ENCODE peak calls at places on chromosomes 13 and 19, in five cellular contexts. K is endothelial cell, J is fibroblast of mammary gland, C is uterus, Z is astrocyte of the spinal cord. S is an unnamed sample.

GRCh38 chr13:106455777-106456176 is 79.7 kb downstream of the EFNB2 start:
- DNase-seq in K (no peak), C (no peak), Z (peak), J (no peak), S (no peak)

GRCh38 chr19:47209323-47210179 is 21.4 kb downstream of the BBC3 start:
- DNase-seq in J (no peak), K (no peak), C (no peak), Z (no peak), S (no peak)

GRCh38 chr19:33947565-33947964 is 150.9 kb downstream of the KCTD15 start:
- DNase-seq in C (no peak), Z (no peak), J (no peak), K (no peak), S (no peak)

GRCh38 chr19:30884146-30884812 is 465.0 kb downstream of the TSHZ3 start:
- DNase-seq in J (no peak), C (no peak), Z (no peak), K (no peak), S (no peak)

GRCh38 chr13:96229356-96229755 is 139.4 kb downstream of the HS6ST3 start:
- DNase-seq in C (no peak), Z (no peak), K (peak), J (peak), S (no peak)

GRCh38 chr19:5880604-5881078 is 10.3 kb upstream of the FUT5 start:
- DNase-seq in Z (peak), J (peak), C (peak), K (no peak), S (no peak)

GRCh38 chr19:48806818-48807589 is 3.8 kb downstream of the BCAT2 start:
- DNase-seq in Z (no peak), J (peak), C (no peak), K (peak), S (peak)

GRCh38 chr19:42274065-42274682 is 5.1 kb downstream of the CIC start:
- DNase-seq in K (no peak), J (no peak), Z (no peak), C (no peak), S (no peak)

GRCh38 chr13:36891752-36892151 is 28.3 kb downstream of the SMAD9 start:
- DNase-seq in Z (no peak), C (no peak), K (no peak), J (peak), S (no peak)

GRCh38 chr13:102693781-102694180 is 1.1 kb downstream of the METTL21C start:
- DNase-seq in C (no peak), Z (peak), K (no peak), J (peak), S (no peak)

GRCh38 chr19:46299004-46299509 is 2.2 kb downstream of the HIF3A start:
- DNase-seq in J (peak), C (peak), K (no peak), Z (peak), S (peak)

GRCh38 chr13:46031581-46032263 is 20.8 kb downstream of the ZC3H13 start:
- DNase-seq in C (no peak), J (peak), K (no peak), Z (no peak), S (no peak)

GRCh38 chr13:75101997-75102720 is 379.8 kb downstream of the TBC1D4 start:
- DNase-seq in K (no peak), J (peak), C (no peak), Z (peak), S (no peak)

GRCh38 chr13:24693862-24694471 is 13.8 kb downstream of the ATP12A start:
- DNase-seq in Z (peak), C (no peak), J (peak), K (peak), S (no peak)

GRCh38 chr13:24087611-24088235 is 72.8 kb upstream of the SPATA13 start:
- DNase-seq in K (no peak), C (no peak), Z (no peak), J (no peak), S (no peak)

GRCh38 chr19:19059837-19060611 is 3.8 kb upstream of the SLC25A42 start:
- DNase-seq in Z (no peak), C (no peak), J (no peak), K (no peak), S (no peak)

GRCh38 chr13:33017410-33017929 is 1.2 kb downstream of the KL start:
- DNase-seq in K (peak), J (peak), Z (peak), C (peak), S (no peak)

GRCh38 chr19:20482721-20483120 is 82.9 kb downstream of the ZNF737 start:
- DNase-seq in C (no peak), J (no peak), K (no peak), Z (no peak), S (no peak)

GRCh38 chr19:37997911-37998344 is 90.9 kb downstream of the SIPA1L3 start:
- DNase-seq in J (peak), Z (peak), K (no peak), C (no peak), S (no peak)

GRCh38 chr13:40048551-40048950 is 393.1 kb downstream of the COG6 start:
- DNase-seq in C (no peak), K (no peak), J (no peak), Z (no peak), S (no peak)

GRCh38 chr19:29745253-29745652 is 30.2 kb upstream of the C19orf12 start:
- DNase-seq in Z (no peak), C (no peak), J (no peak), K (peak), S (no peak)

GRCh38 chr13:84460989-84461388 is 578.7 kb upstream of the SLITRK1 start:
- DNase-seq in K (no peak), C (no peak), Z (no peak), J (no peak), S (no peak)

GRCh38 chr13:84455143-84455905 is 573.0 kb upstream of the SLITRK1 start:
- DNase-seq in C (no peak), J (no peak), Z (no peak), K (no peak), S (no peak)
- TF ChIP-seq CTCF in C (no peak), J (peak), Z (no peak), K (no peak), S (no peak)

DNA sequence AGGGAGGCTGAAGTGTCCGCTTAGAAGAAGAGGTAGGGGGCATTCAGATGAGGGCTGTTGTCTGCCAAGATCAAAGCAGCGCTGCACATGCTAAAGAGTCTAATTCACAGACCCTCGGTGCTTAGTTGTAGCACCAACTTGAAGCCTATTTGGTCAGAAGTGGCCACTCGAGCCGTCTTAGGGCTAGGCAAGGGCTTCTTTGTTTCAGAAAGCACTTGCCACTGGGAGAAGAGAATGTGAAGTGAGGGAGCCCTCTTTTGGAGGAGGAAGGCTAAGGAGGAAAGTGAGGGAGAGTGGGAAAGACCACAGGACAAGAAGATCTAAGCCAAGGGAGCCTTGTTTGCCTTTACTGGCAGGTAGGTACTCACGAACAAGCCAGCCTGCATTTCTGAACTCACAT is 313.4 kb upstream of the TMTC4 start:
- DNase-seq in K (peak), J (peak), C (no peak), Z (peak), S (no peak)
- TF ChIP-seq CTCF in K (no peak), J (peak), C (no peak), Z (peak), S (peak)

DNA sequence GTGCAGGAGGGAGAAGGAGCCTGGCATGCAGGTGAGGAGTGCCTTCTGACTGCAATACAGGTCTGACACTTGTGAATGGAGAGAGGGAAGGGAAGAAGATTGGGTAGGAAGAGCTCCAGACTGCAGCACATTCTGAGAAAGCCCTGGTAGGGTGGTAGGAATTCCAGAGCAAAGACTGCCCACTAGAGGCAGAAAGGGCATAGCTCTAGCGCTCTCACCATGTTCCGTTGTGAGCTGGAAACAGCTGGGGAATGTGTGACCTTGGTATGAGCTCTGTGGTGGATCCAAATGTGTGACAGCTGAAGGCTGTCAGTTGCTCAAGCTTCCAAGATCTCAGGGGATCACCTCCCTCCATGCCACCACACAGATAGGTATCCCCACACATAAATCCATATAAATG is 2.9 kb upstream of the MTUS2 start:
- DNase-seq in K (peak), J (no peak), Z (no peak), C (no peak), S (no peak)
- TF ChIP-seq CTCF in K (no peak), J (peak), Z (no peak), C (no peak), S (no peak)

DNA sequence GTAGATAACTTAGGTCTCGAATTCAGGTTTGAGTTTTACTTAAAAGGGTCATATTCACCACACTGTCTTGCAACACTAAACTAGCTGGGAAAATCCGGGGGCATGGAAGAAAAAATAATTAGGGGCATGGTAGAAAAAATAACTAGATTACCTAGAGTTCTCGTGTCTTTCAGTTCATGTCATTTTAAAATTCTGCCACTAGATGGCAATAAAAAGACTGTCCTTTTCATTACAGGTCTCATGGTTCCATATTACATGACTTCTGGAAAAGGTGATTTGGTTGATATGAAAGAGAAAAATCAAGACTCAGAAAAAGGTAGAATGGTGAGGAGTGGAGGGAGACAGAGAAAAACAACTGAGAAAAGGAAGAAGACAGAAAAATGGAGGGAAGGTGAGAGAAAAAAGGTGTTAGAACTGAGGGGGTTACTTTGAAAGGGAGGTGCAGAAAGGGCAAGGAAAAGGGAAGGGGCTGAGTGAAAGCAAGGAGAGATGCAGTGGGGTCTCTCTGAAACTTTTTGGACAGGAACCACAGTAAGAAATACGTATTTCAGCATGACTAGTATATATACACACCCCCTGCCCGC is 299.0 kb downstream of the KLF12 start:
- DNase-seq in K (no peak), Z (peak), C (no peak), J (peak), S (no peak)
- TF ChIP-seq CTCF in K (peak), Z (peak), C (peak), J (peak), S (peak)

DNA sequence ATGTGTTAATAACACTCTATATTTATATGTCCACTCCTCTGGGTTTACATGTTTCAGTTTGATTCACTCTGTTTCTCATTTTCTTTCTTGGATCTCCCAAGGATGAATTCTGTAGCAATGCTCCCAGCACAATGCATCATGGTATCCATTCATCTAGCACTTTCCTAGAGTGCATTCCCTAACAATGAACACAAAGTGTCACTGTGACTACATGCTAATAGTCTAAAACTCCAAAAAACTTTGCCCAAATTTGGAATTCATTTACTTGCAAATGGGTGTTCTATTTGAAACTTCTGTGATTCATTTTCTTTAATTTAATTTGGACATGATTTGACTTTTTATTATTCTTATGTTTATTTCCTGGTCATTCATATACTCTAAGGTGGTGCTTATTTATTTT is 286.3 kb downstream of the POU4F1 start:
- DNase-seq in J (no peak), Z (no peak), K (no peak), C (no peak), S (no peak)
- TF ChIP-seq CTCF in J (peak), Z (no peak), K (no peak), C (no peak), S (no peak)

DNA sequence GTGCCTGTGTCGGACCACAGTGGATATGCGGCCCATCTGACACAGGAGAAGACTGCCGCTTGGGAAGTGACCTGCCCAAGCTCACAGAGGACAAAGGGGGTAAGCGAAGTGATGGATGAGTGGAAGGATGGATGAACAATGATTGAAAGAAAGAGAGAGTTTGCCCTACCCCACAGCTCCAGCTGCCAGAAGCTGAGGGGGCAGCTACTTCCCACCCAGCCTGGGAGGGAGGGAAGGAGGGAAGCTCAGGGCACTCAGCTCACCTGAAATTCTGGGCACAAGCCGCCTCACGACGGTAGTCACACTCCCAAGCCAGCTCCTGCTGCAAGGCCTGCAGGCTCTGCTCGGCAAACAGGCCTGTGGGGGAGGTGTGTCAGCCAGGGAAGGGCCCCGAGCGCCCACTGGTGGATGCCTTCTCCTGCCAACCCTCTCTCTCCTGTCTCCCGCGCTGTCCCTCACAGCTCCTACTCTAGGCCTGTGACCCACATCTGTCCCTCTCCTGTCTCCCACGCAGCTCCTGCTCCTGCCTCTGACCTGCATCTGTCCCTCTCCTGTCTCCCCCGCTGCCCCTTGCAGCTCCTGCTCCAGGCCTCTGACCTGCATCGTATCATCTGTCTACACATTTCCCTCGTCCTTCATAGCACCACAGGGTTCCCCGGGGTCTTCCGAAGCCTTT is 12.0 kb upstream of the NUMBL start:
- DNase-seq in C (peak), J (no peak), K (peak), Z (peak), S (peak)
- TF ChIP-seq CTCF in C (peak), J (peak), K (peak), Z (peak), S (peak)

GRCh38 chr19:17511724-17512573 is 500 bp downstream of the PGLS start:
- DNase-seq in K (peak), C (peak), J (peak), Z (peak), S (peak)
- TF ChIP-seq CTCF in K (no peak), C (peak), J (peak), Z (no peak), S (peak)

GRCh38 chr19:35116085-35116801 is 620 bp downstream of the FXYD3 start:
- DNase-seq in Z (no peak), J (no peak), K (no peak), C (no peak), S (no peak)

GRCh38 chr19:35115538-35115951 is at the start of gene FXYD3:
- DNase-seq in C (no peak), Z (no peak), J (no peak), K (no peak), S (no peak)

GRCh38 chr19:35117017-35117570 is 1.5 kb downstream of the FXYD3 start:
- DNase-seq in Z (no peak), K (no peak), C (no peak), J (no peak), S (no peak)

GRCh38 chr19:35112995-35113693 is 2.5 kb upstream of the FXYD3 start:
- DNase-seq in Z (no peak), K (no peak), J (no peak), C (no peak), S (no peak)

DNA sequence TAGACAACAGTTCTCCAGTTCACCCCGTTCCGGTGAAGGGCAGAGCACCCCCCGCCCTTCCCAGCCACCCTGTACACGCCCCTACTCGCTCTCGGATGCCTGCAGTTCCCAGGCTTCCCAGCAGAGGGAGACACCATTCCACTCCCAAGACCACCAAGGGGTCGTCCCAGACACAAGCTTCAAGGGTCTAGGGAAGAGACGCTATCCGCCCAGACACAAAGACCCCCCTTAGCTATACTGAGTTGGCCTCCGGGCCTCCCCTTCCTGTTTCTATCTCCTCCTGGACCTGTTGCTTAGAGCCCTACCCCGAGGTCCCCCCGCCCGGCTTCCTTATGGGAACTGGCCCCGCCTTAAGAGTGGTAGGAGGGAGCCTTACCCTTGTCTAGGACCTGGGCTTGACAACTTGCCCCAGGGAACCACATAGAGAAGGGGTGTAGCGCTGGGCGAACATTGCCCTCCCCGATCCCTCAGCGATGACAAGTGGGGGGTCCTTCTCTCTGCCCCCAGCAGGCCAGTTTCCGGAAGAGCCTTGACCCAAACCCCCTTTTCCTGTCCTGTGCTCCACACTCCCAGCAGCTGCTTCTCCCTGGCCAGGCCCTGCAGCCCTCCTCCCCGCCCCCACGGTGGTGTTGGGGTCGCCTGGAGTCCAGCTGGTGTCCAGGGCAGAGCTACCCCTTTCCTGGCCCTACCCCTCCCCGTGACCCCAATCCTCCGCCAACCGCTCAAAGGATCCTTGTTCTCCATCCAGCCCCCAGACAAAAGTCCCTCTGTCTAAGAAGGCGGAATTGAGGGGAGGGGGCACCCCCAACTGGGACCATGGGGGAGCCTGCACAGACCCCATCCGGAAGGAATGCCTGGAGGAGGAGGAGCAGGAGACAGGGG is 726 bp upstream of the FXYD3 start:
- DNase-seq in Z (peak), J (peak), K (peak), C (peak), S (peak)
- TF ChIP-seq CTCF in Z (peak), J (peak), K (peak), C (peak), S (peak)

GRCh38 chr13:30334663-30335386 is 27.5 kb upstream of the KATNAL1 start:
- DNase-seq in K (peak), J (peak), C (no peak), Z (peak), S (no peak)
- TF ChIP-seq CTCF in K (peak), J (peak), C (peak), Z (peak), S (peak)

S was measured in dorsolateral prefrontal cortex.